ENCODE peak calls at places on chromosomes 13 and 19, in four cellular contexts. Y is RPMI8226, Q is astrocyte of the cerebellum, F is colonic mucosa. A is an unnamed sample.

GRCh38 chr19:18637644-18638630 is 1.1 kb downstream of the KLHL26 start:
- DNase-seq in Y (peak), Q (no peak), F (peak), A (no peak)

GRCh38 chr13:21048901-21049655 is 12.3 kb downstream of the LATS2 start:
- DNase-seq in Y (no peak), Q (no peak), F (peak), A (no peak)

GRCh38 chr19:35755550-35756371 is 1.1 kb downstream of the HSPB6 start:
- DNase-seq in Y (no peak), Q (no peak), F (peak), A (no peak)

GRCh38 chr13:72648513-72649065 is 78.8 kb downstream of the MZT1 start:
- DNase-seq in Y (peak), Q (no peak), F (no peak), A (no peak)

GRCh38 chr13:69287050-69287698 is 820.5 kb upstream of the ATXN8OS start:
- DNase-seq in Y (peak), Q (no peak), F (no peak), A (no peak)

GRCh38 chr19:11279505-11280236 is 16.3 kb upstream of the TSPAN16 start:
- DNase-seq in Y (peak), Q (peak), F (no peak), A (no peak)

GRCh38 chr13:33349314-33349995 is 63.9 kb upstream of the STARD13 start:
- DNase-seq in Y (no peak), Q (no peak), F (peak), A (no peak)

GRCh38 chr19:49851456-49852259 is 699 bp downstream of the PTOV1 start:
- DNase-seq in Y (peak), Q (no peak), F (peak), A (no peak)

GRCh38 chr19:7743425-7743841 is 3.9 kb downstream of the CD209 start:
- DNase-seq in Y (peak), Q (no peak), F (no peak), A (no peak)

GRCh38 chr13:23915308-23915707 is 18.0 kb upstream of the C1QTNF9B start:
- DNase-seq in Y (no peak), Q (no peak), F (no peak), A (no peak)

GRCh38 chr13:98570929-98571372 is 6.0 kb downstream of the STK24 start:
- DNase-seq in Y (peak), Q (no peak), F (peak), A (no peak)

GRCh38 chr19:57008432-57008831 is 111.4 kb upstream of the USP29 start:
- DNase-seq in Y (no peak), Q (no peak), F (no peak), A (no peak)

GRCh38 chr13:28353679-28354078 is 141.2 kb downstream of the FLT1 start:
- DNase-seq in Y (no peak), Q (no peak), F (no peak), A (no peak)